ENCODE peak calls at places on chromosomes 13 and 19, in eight cellular contexts. A is esophagus muscularis mucosa; O is tibial nerve; L is right cardiac atrium; B is mucosa of descending colon; J is CD8-positive, alpha-beta memory T cell; M is PC-9; H is heart left ventricle. S is an unnamed sample.

GRCh38 chr13:22144806-22145205 is 473.9 kb downstream of the FGF9 start:
- DNase-seq in M (no peak), O (no peak), H (no peak), J (no peak), L (peak), B (no peak), A (no peak), S (no peak)

GRCh38 chr19:54030895-54031586 is 32.7 kb downstream of the VSTM1 start:
- DNase-seq in H (no peak), M (no peak), J (no peak), O (no peak), L (no peak), A (no peak), B (no peak), S (peak)

GRCh38 chr19:6677924-6678689 is 8.1 kb upstream of the TNFSF14 start:
- DNase-seq in A (no peak), M (no peak), H (peak), B (no peak), O (no peak), J (peak), L (no peak), S (no peak)

GRCh38 chr19:18781885-18782527 is 9.1 kb downstream of the COMP start:
- DNase-seq in H (no peak), J (no peak), M (no peak), L (peak), B (no peak), A (no peak), O (no peak), S (no peak)

GRCh38 chr13:106752584-106753202 is 184.8 kb upstream of the ARGLU1 start:
- DNase-seq in M (no peak), L (no peak), B (no peak), J (no peak), H (no peak), A (no peak), O (no peak), S (no peak)

GRCh38 chr13:23979361-23980159 is 82.3 kb upstream of the C1QTNF9B start:
- DNase-seq in B (peak), J (peak), A (peak), O (peak), H (peak), M (no peak), L (peak), S (peak)

GRCh38 chr19:19157808-19158207 is 12.3 kb downstream of the MEF2B start:
- DNase-seq in H (no peak), B (no peak), M (no peak), L (no peak), J (no peak), A (no peak), O (no peak), S (no peak)

GRCh38 chr19:2529473-2529918 is 53.6 kb downstream of the GADD45B start:
- DNase-seq in B (no peak), L (no peak), J (no peak), O (no peak), M (peak), H (no peak), A (no peak), S (peak)

GRCh38 chr19:55580628-55581144 is at the start of gene ZNF579:
- DNase-seq in B (peak), H (peak), O (peak), L (peak), J (peak), M (peak), A (peak), S (peak)

GRCh38 chr13:50396001-50396400 is 380.8 kb downstream of the KCNRG start:
- DNase-seq in B (no peak), A (no peak), M (no peak), O (no peak), H (no peak), J (no peak), L (no peak), S (no peak)

GRCh38 chr13:76552373-76552772 is 333.8 kb downstream of the KCTD12 start:
- DNase-seq in L (no peak), B (no peak), J (no peak), A (no peak), O (no peak), M (no peak), H (no peak), S (no peak)

GRCh38 chr19:1286859-1287621 is 1.4 kb downstream of the EFNA2 start:
- DNase-seq in J (no peak), O (no peak), B (no peak), A (no peak), M (no peak), H (no peak), L (no peak), S (no peak)

GRCh38 chr19:16133818-16134217 is 9.7 kb upstream of the HSH2D start:
- DNase-seq in L (no peak), M (no peak), A (no peak), J (no peak), H (no peak), O (no peak), B (no peak), S (peak)

GRCh38 chr19:38247734-38248268 is 8.4 kb downstream of the PPP1R14A start:
- DNase-seq in A (no peak), M (no peak), J (no peak), L (no peak), O (no peak), H (no peak), B (no peak), S (no peak)

GRCh38 chr19:18278521-18279265 is 2.7 kb downstream of the JUND start:
- DNase-seq in O (no peak), A (no peak), M (peak), H (no peak), B (peak), L (no peak), J (peak), S (no peak)

GRCh38 chr13:85541476-85541875 is 257.7 kb downstream of the SLITRK6 start:
- DNase-seq in H (no peak), B (no peak), M (no peak), L (no peak), A (no peak), O (no peak), J (no peak), S (no peak)

GRCh38 chr19:39045506-39045905 is 13.2 kb upstream of the FBXO27 start:
- DNase-seq in O (no peak), H (no peak), A (no peak), B (no peak), L (no peak), M (no peak), J (no peak), S (no peak)

GRCh38 chr13:47896546-47896945 is 104.5 kb downstream of the SUCLA2 start:
- DNase-seq in A (no peak), O (no peak), H (no peak), L (no peak), J (no peak), M (no peak), B (no peak), S (no peak)

GRCh38 chr19:22595918-22596341 is 38.2 kb upstream of the ZNF492 start:
- DNase-seq in H (peak), O (peak), M (no peak), J (no peak), L (peak), A (peak), B (peak), S (no peak)

GRCh38 chr19:45939792-45940514 is 25.4 kb upstream of the NANOS2 start:
- DNase-seq in O (no peak), M (no peak), J (no peak), B (no peak), A (no peak), L (no peak), H (no peak), S (no peak)

GRCh38 chr13:80939581-80939980 is 598.7 kb upstream of the SPRY2 start:
- DNase-seq in A (no peak), J (no peak), O (no peak), L (no peak), M (no peak), B (no peak), H (no peak), S (no peak)

GRCh38 chr19:16506961-16507360 is 10.8 kb downstream of the C19orf44 start:
- DNase-seq in A (no peak), L (no peak), H (no peak), O (no peak), B (no peak), J (no peak), M (no peak), S (no peak)

GRCh38 chr19:34359954-34360315 is 5.1 kb upstream of the GPI start:
- DNase-seq in B (no peak), A (no peak), M (no peak), L (peak), J (no peak), O (no peak), H (no peak), S (no peak)
- H3K4me3 ChIP-seq in B (no peak), A (peak), M (peak), L (peak), J (peak), O (peak), H (peak), S (peak)

DNA sequence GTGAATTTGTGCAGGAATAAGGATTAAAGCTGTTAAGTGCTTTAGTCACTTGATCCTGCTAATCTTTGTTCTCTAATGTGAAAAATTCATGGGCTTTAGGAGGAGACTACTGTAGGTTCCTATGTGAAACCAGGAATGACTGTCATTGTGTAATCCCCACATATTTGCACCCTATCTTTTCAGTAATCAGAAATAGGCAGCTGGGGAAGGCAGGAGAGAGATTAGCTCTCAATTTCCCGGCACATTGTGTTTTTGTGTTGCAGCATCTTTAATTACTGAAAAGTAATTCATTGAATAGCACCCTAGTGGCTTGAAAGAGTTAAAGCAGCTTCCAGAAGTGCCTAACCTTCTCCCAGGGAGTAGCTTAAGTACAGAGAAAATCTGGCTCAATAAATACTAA is 282.9 kb downstream of the OLFM4 start:
- DNase-seq in J (no peak), A (no peak), H (no peak), B (no peak), L (no peak), M (no peak), O (no peak), S (no peak)
- H3K4me3 ChIP-seq in J (no peak), A (no peak), H (no peak), B (no peak), L (no peak), M (no peak), O (no peak), S (no peak)

GRCh38 chr19:13016245-13016627 is 21.0 kb downstream of the NFIX start:
- DNase-seq in H (no peak), O (no peak), M (no peak), B (no peak), A (no peak), L (peak), J (no peak), S (no peak)
- H3K4me3 ChIP-seq in H (no peak), O (no peak), M (no peak), B (no peak), A (peak), L (no peak), J (no peak), S (no peak)

GRCh38 chr19:51422053-51422448 is 4.6 kb upstream of the SIGLEC10 start:
- DNase-seq in J (peak), O (peak), H (peak), A (no peak), B (peak), L (peak), M (peak), S (peak)
- H3K4me3 ChIP-seq in J (no peak), O (no peak), H (no peak), A (no peak), B (no peak), L (no peak), M (no peak), S (no peak)

GRCh38 chr13:46181799-46182490 is at the start of gene LCP1:
- DNase-seq in H (no peak), J (peak), M (peak), L (peak), B (peak), O (peak), A (no peak), S (no peak)

GRCh38 chr13:46178821-46179220 is 3.2 kb downstream of the LCP1 start:
- DNase-seq in M (no peak), J (no peak), H (no peak), B (no peak), A (no peak), L (no peak), O (no peak), S (no peak)

GRCh38 chr13:46178143-46178542 is 3.8 kb downstream of the LCP1 start:
- DNase-seq in J (no peak), L (peak), O (peak), A (no peak), H (no peak), B (peak), M (no peak), S (no peak)

GRCh38 chr13:46180393-46180792 is 1.6 kb downstream of the LCP1 start:
- DNase-seq in O (no peak), A (no peak), B (no peak), J (no peak), M (no peak), L (no peak), H (no peak), S (no peak)

GRCh38 chr13:46179576-46180368 is 2.2 kb downstream of the LCP1 start:
- DNase-seq in J (peak), B (peak), H (peak), A (no peak), L (peak), M (no peak), O (peak), S (no peak)
- H3K4me3 ChIP-seq in J (peak), B (no peak), H (no peak), A (no peak), L (peak), M (peak), O (peak), S (no peak)